ENCODE peak calls at places on chromosomes 3 and 15, in seven cellular contexts. D, H, C, U, G, Q and Y are unnamed samples.

GRCh38 chr3:60609446-60609845 is 641.8 kb downstream of the FHIT start:
- DNase-seq in U (no peak), H (peak; percentile 35), D (no peak), Q (no peak), G (no peak), C (peak; percentile 4), Y (no peak)

GRCh38 chr3:36837089-36837488 is 72.7 kb upstream of the DCLK3 start:
- DNase-seq in Q (no peak), D (no peak), G (no peak), H (no peak), U (no peak), C (no peak), Y (no peak)

GRCh38 chr3:71962561-71963240 is 177.8 kb upstream of the PROK2 start:
- DNase-seq in D (no peak), U (peak; percentile 23), Q (no peak), G (no peak), H (peak; percentile 37), C (no peak), Y (peak; percentile 67)

GRCh38 chr3:140288575-140288974 is 353.6 kb downstream of the CLSTN2 start:
- DNase-seq in C (no peak), G (no peak), H (no peak), D (no peak), Q (no peak), U (no peak), Y (peak; percentile 76)

GRCh38 chr15:99424978-99425665 is 140.7 kb upstream of the MEF2A start:
- DNase-seq in C (no peak), H (peak; percentile 89), Q (peak; percentile 46), U (peak; percentile 90), G (peak; percentile 98), D (peak; percentile 71), Y (peak; percentile 78)

GRCh38 chr3:114764056-114764492 is 383.0 kb downstream of the ZBTB20 start:
- DNase-seq in H (peak; percentile 12), Q (no peak), U (peak; percentile 28), C (no peak), D (no peak), G (no peak), Y (no peak)

GRCh38 chr3:123766195-123767019 is 117.7 kb downstream of the MYLK start:
- DNase-seq in D (no peak), C (no peak), Q (no peak), H (no peak), U (no peak), G (no peak), Y (no peak)

GRCh38 chr15:83278191-83278590 is 6.3 kb downstream of the BNC1 start:
- DNase-seq in G (peak; percentile 81), C (peak; percentile 72), D (no peak), U (no peak), H (peak; percentile 66), Q (no peak), Y (peak; percentile 82)

GRCh38 chr15:62449638-62450037 is 284.6 kb upstream of the C2CD4B start:
- DNase-seq in C (no peak), H (no peak), G (no peak), Q (no peak), U (no peak), D (no peak), Y (no peak)

GRCh38 chr15:48963524-48964113 is at the start of gene SHC4:
- DNase-seq in D (peak; percentile 87), H (peak; percentile 75), Q (peak; percentile 73), C (peak; percentile 63), U (peak; percentile 86), G (peak; percentile 87), Y (peak; percentile 87)

GRCh38 chr3:13866406-13866965 is 13.4 kb downstream of the WNT7A start:
- DNase-seq in D (no peak), H (no peak), U (no peak), C (no peak), G (no peak), Q (no peak), Y (no peak)

GRCh38 chr3:38229036-38229435 is 36.6 kb upstream of the SLC22A13 start:
- DNase-seq in U (no peak), G (no peak), H (no peak), D (no peak), Q (no peak), C (no peak), Y (no peak)

GRCh38 chr3:45479627-45480026 is 91.3 kb downstream of the LARS2 start:
- DNase-seq in G (peak; percentile 80), H (peak; percentile 78), Q (no peak), U (peak; percentile 79), D (no peak), C (no peak), Y (peak; percentile 79)

GRCh38 chr15:42104095-42104891 is 9.9 kb upstream of the PLA2G4D start:
- DNase-seq in Q (no peak), H (no peak), D (no peak), U (no peak), C (no peak), G (no peak), Y (no peak)

GRCh38 chr3:129615751-129616281 is 9.3 kb upstream of the PLXND1 start:
- DNase-seq in Q (peak; percentile 22), H (no peak), G (peak; percentile 90), U (no peak), D (peak; percentile 65), C (no peak), Y (no peak)

GRCh38 chr3:129613205-129613740 is 6.8 kb upstream of the PLXND1 start:
- DNase-seq in C (no peak), G (peak; percentile 23), H (no peak), Q (no peak), U (no peak), D (no peak), Y (no peak)

GRCh38 chr3:129614435-129614834 is 8.0 kb upstream of the PLXND1 start:
- DNase-seq in U (no peak), D (no peak), G (peak; percentile 45), Q (no peak), H (no peak), C (no peak), Y (no peak)

GRCh38 chr3:129616291-129616690 is 9.8 kb upstream of the PLXND1 start:
- DNase-seq in C (no peak), H (no peak), Q (peak; percentile 18), U (no peak), G (peak; percentile 85), D (peak; percentile 65), Y (no peak)

DNA sequence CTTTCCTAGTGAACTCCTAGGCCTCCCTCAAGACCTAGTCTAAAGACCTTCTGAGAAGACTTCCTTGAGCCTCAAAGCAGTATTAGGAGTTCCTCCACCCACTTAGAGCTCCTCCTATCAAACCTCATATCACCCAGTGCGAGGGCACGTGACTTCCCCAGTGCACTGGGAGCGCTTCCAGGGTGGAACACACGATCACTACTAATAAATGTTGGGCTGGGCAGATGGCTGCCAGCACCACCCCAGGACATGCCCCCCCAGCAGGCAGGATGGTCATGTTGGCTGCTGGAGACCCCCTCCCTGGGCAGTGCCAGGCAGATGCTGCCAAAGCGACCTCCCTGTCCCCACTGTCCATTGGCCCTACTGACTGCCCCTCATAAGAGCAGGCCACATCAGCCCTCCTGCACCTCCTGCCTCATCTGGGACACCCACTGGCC is 8.5 kb upstream of the PLXND1 start:
- DNase-seq in C (peak; percentile 45), U (no peak), H (no peak), D (peak; percentile 77), Q (peak; percentile 77), G (peak; percentile 88), Y (no peak)
- H3K4me1 ChIP-seq in C (peaks cover 60% of the 10 kb centered on the region), U (peaks cover 14% of the 10 kb centered on the region), H (no peaks in the 10 kb centered on the region), D (peaks cover 23% of the 10 kb centered on the region), Q (no peaks in the 10 kb centered on the region), G (peaks cover 34% of the 10 kb centered on the region), Y (no peaks in the 10 kb centered on the region)

GRCh38 chr3:149015383-149015782 is 24.0 kb downstream of the GYG1 start:
- DNase-seq in G (no peak), D (no peak), H (no peak), C (no peak), Q (no peak), U (peak; percentile 44), Y (no peak)
- H3K27ac ChIP-seq in G (peak overlapping the region; percentile 64), D (peak overlapping the region; percentile 16), H (no peak overlapping the region), C (no peak overlapping the region), Q (no peak overlapping the region), U (peak overlapping the region; percentile 68), Y (no peak overlapping the region)

GRCh38 chr3:127104586-127104985 is 88.3 kb upstream of the PRR23E start:
- DNase-seq in G (peak; percentile 75), C (no peak), D (no peak), H (no peak), Q (no peak), U (no peak), Y (no peak)

GRCh38 chr3:127105996-127106855 is 86.7 kb upstream of the PRR23E start:
- DNase-seq in D (no peak), H (no peak), Q (no peak), G (no peak), U (no peak), C (no peak), Y (no peak)

GRCh38 chr3:127107491-127108375 is 85.2 kb upstream of the PRR23E start:
- DNase-seq in H (no peak), C (no peak), G (no peak), D (no peak), U (no peak), Q (no peak), Y (no peak)

GRCh38 chr3:127107002-127107401 is 85.9 kb upstream of the PRR23E start:
- DNase-seq in Q (no peak), U (no peak), D (no peak), C (no peak), G (no peak), H (no peak), Y (no peak)

DNA sequence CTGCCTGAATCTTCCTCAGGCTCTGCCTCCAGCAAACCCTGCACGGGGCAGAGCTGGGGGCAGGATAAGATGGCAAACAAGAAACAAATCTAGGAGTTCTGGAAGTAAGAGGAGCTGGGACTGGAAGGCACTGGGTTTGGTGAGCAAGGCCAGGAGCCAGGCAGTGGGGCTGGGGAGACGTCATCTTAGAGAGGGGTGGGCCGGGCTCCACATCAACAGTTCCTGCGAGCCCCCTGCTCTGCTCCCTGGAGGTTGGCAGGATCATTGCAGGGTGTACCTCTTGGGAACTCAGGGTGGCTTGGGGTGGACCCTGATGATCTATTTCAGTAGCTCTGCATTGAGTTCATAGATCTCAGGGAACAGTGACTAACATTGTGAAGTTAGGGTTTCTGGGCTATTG is 87.3 kb upstream of the PRR23E start:
- DNase-seq in H (no peak), U (no peak), C (no peak), D (no peak), G (no peak), Q (no peak), Y (no peak)
- TF ChIP-seq CTCF in H (no peak), U (no peak), C (no peak), D (no peak), G (no peak), Q (no peak), Y (no peak)

GRCh38 chr3:8532251-8532831 is 30.7 kb downstream of the LMCD1 start:
- DNase-seq in D (no peak), H (peak; percentile 80), U (peak; percentile 71), G (no peak), C (peak; percentile 32), Q (peak; percentile 28), Y (no peak)

GRCh38 chr3:8529738-8530525 is 28.3 kb downstream of the LMCD1 start:
- DNase-seq in Q (no peak), G (no peak), U (no peak), C (peak; percentile 33), H (peak; percentile 77), D (no peak), Y (peak; percentile 22)

GRCh38 chr3:8524656-8525399 is 23.2 kb downstream of the LMCD1 start:
- DNase-seq in D (no peak), G (no peak), U (no peak), Q (no peak), C (no peak), H (peak; percentile 81), Y (no peak)

GRCh38 chr3:8525893-8526292 is 24.3 kb downstream of the LMCD1 start:
- DNase-seq in U (no peak), G (no peak), C (no peak), Q (no peak), D (no peak), H (no peak), Y (no peak)

GRCh38 chr3:8529197-8529637 is 27.6 kb downstream of the LMCD1 start:
- DNase-seq in G (no peak), Q (no peak), U (peak; percentile 73), D (no peak), C (peak; percentile 34), H (no peak), Y (no peak)
- H3K4me1 ChIP-seq in G (peaks cover 60% of the 10 kb centered on the region), Q (no peaks in the 10 kb centered on the region), U (peaks cover 32% of the 10 kb centered on the region), D (no peaks in the 10 kb centered on the region), C (peaks cover 51% of the 10 kb centered on the region), H (peaks cover 56% of the 10 kb centered on the region), Y (peaks cover 10% of the 10 kb centered on the region)